ENCODE peak calls at places on chromosome 17, in five cellular contexts. E, M, N, L and C are unnamed samples.

GRCh38 chr17:17347956-17348871 is 45.0 kb downstream of the NT5M start:
- DNase-seq in E (peak), M (no peak), N (no peak), L (no peak), C (no peak)

GRCh38 chr17:31688704-31689103 is 170.3 kb downstream of the COPRS start:
- DNase-seq in E (no peak), M (no peak), N (no peak), L (no peak), C (no peak)

GRCh38 chr17:17343160-17343735 is 40.1 kb downstream of the NT5M start:
- DNase-seq in E (peak), M (no peak), N (no peak), L (no peak), C (no peak)

GRCh38 chr17:83007504-83008475 is 71.6 kb upstream of the METRNL start:
- DNase-seq in E (peak), M (no peak), N (no peak), L (no peak), C (no peak)

GRCh38 chr17:71423871-71424546 is 696.8 kb upstream of the SOX9 start:
- DNase-seq in E (peak), M (no peak), N (no peak), L (no peak), C (no peak)

GRCh38 chr17:61967729-61968128 is 39.9 kb upstream of the INTS2 start:
- DNase-seq in E (no peak), M (no peak), N (no peak), L (no peak), C (no peak)

GRCh38 chr17:27491713-27492190 is 35.5 kb downstream of the KSR1 start:
- DNase-seq in E (peak), M (peak), N (no peak), L (no peak), C (peak)

GRCh38 chr17:42305543-42306384 is 17.5 kb downstream of the STAT5A start:
- DNase-seq in E (no peak), M (no peak), N (no peak), L (peak), C (no peak)

GRCh38 chr17:78324391-78325075 is 35.3 kb downstream of the SOCS3 start:
- DNase-seq in E (peak), M (peak), N (no peak), L (peak), C (peak)